ENCODE peak calls at places on chromosomes 16 and 17, in seven cellular contexts. D, T, J, G, V, U and N are unnamed samples.

GRCh38 chr16:87034317-87034716 is 282.9 kb downstream of the C16orf95 start:
- DNase-seq in V (no peak), U (no peak), T (no peak), D (no peak), G (no peak), J (no peak), N (no peak)

GRCh38 chr17:16923097-16923903 is 48.6 kb downstream of the TNFRSF13B start:
- DNase-seq in J (no peak), U (no peak), T (no peak), V (no peak), D (no peak), G (peak), N (no peak)

GRCh38 chr17:48551601-48552452 is 6.9 kb upstream of the HOXB2 start:
- DNase-seq in G (no peak), D (no peak), T (no peak), V (no peak), U (no peak), J (no peak), N (no peak)

GRCh38 chr16:77584205-77584859 is 138.0 kb upstream of the NUDT7 start:
- DNase-seq in G (no peak), U (peak), T (peak), V (no peak), D (peak), J (peak), N (peak)

GRCh38 chr17:19365499-19365817 is 2.9 kb upstream of the B9D1 start:
- DNase-seq in V (no peak), U (no peak), G (no peak), D (no peak), T (no peak), J (no peak), N (no peak)

GRCh38 chr17:74042744-74043486 is 160.6 kb upstream of the RPL38 start:
- DNase-seq in D (no peak), U (no peak), T (peak), V (peak), G (no peak), J (peak), N (peak)

GRCh38 chr17:74946641-74947040 is 10.9 kb downstream of the OTOP3 start:
- DNase-seq in U (no peak), J (no peak), G (no peak), D (no peak), V (no peak), T (no peak), N (no peak)

GRCh38 chr17:57898487-57899311 is 48.9 kb upstream of the MRPS23 start:
- DNase-seq in J (peak), V (no peak), T (peak), U (no peak), G (peak), D (no peak), N (peak)

GRCh38 chr16:2152695-2153506 is 2.7 kb upstream of the TRAF7 start:
- DNase-seq in J (peak), T (no peak), G (no peak), U (no peak), D (no peak), V (no peak), N (peak)

GRCh38 chr17:40312893-40313659 is 4.1 kb downstream of the RARA start:
- DNase-seq in V (no peak), U (no peak), J (peak), D (no peak), T (no peak), G (peak), N (peak)

GRCh38 chr16:85946680-85947510 is 47.9 kb downstream of the IRF8 start:
- DNase-seq in V (no peak), D (no peak), U (no peak), G (no peak), J (no peak), T (no peak), N (no peak)

GRCh38 chr17:82350182-82351030 is 8.6 kb upstream of the TEX19 start:
- DNase-seq in T (no peak), V (no peak), G (no peak), U (no peak), D (peak), J (peak), N (peak)

GRCh38 chr16:14111713-14112538 is 40.8 kb downstream of the MRTFB start:
- DNase-seq in T (no peak), V (no peak), G (peak), U (no peak), J (no peak), D (no peak), N (no peak)

GRCh38 chr17:64777413-64778101 is 115.5 kb upstream of the SMURF2 start:
- DNase-seq in V (no peak), G (peak), D (no peak), J (no peak), U (no peak), T (peak), N (no peak)

GRCh38 chr17:40071720-40072480 is 9.1 kb downstream of the THRA start:
- DNase-seq in D (no peak), U (no peak), J (peak), T (peak), V (peak), G (peak), N (no peak)

GRCh38 chr16:17420821-17421220 is 49.9 kb downstream of the XYLT1 start:
- DNase-seq in G (no peak), T (no peak), D (no peak), U (no peak), V (no peak), J (no peak), N (no peak)

GRCh38 chr16:27972500-27972899 is 91.0 kb downstream of the GSG1L start:
- DNase-seq in G (no peak), V (no peak), J (peak), T (no peak), D (peak), U (no peak), N (peak)

GRCh38 chr16:89183975-89184684 is 12.6 kb downstream of the CDH15 start:
- DNase-seq in J (no peak), U (no peak), G (no peak), T (no peak), V (no peak), D (no peak), N (no peak)

GRCh38 chr17:38747385-38748328 is 479 bp downstream of the PCGF2 start:
- DNase-seq in D (no peak), T (no peak), G (peak), U (no peak), V (no peak), J (no peak), N (no peak)

GRCh38 chr17:41970901-41971331 is 4.3 kb downstream of the CNP start:
- DNase-seq in U (no peak), G (no peak), V (no peak), J (no peak), T (no peak), D (no peak), N (no peak)

GRCh38 chr17:5049314-5049819 is 14.1 kb upstream of the SLC52A1 start:
- DNase-seq in T (no peak), G (no peak), J (no peak), D (peak), U (peak), V (no peak), N (no peak)

GRCh38 chr16:51900221-51900780 is 646.6 kb downstream of the TOX3 start:
- DNase-seq in D (no peak), T (no peak), U (no peak), J (no peak), V (no peak), G (no peak), N (no peak)

GRCh38 chr16:50282010-50282538 is 15.7 kb downstream of the ADCY7 start:
- DNase-seq in G (peak), T (no peak), D (peak), V (no peak), U (peak), J (no peak), N (peak)

GRCh38 chr17:57331423-57331822 is 75.1 kb downstream of the MSI2 start:
- DNase-seq in U (no peak), V (no peak), D (no peak), T (no peak), G (no peak), J (no peak), N (no peak)

GRCh38 chr17:42720996-42721583 is 23.8 kb downstream of the EZH1 start:
- DNase-seq in U (no peak), T (peak), D (peak), J (peak), V (no peak), G (no peak), N (peak)

GRCh38 chr16:86217001-86217890 is 293.1 kb upstream of the FOXF1 start:
- DNase-seq in T (no peak), U (no peak), V (no peak), G (no peak), J (no peak), D (no peak), N (no peak)

GRCh38 chr16:1960665-1961630 is 1.6 kb downstream of the NDUFB10 start:
- DNase-seq in D (peak), T (peak), V (no peak), J (peak), U (no peak), G (no peak), N (peak)

GRCh38 chr17:57478433-57478832 is 222.1 kb downstream of the MSI2 start:
- DNase-seq in V (no peak), D (no peak), U (no peak), J (no peak), G (no peak), T (no peak), N (peak)

GRCh38 chr17:66301864-66302741 is at the start of gene PRKCA:
- DNase-seq in J (peak), G (peak), U (peak), T (peak), V (peak), D (peak), N (peak)

GRCh38 chr16:84548971-84549844 is 44.7 kb upstream of the MEAK7 start:
- DNase-seq in G (no peak), D (peak), U (peak), J (no peak), V (no peak), T (no peak), N (peak)

GRCh38 chr16:72938426-72939164 is 109.3 kb downstream of the ZFHX3 start:
- DNase-seq in U (no peak), T (no peak), D (no peak), G (peak), V (peak), J (no peak), N (peak)

GRCh38 chr17:28907709-28908475 is 5.0 kb upstream of the DHRS13 start:
- DNase-seq in T (no peak), D (no peak), J (no peak), V (no peak), U (no peak), G (no peak), N (no peak)